ENCODE peak calls at places on chromosomes 16 and 17, in seven cellular contexts. P is upper lobe of left lung, K is transverse colon, H is spleen, E is breast epithelium, A is GM12878, X is endothelial cell of umbilical vein. G is an unnamed sample.

GRCh38 chr16:81652798-81653505 is 126.1 kb upstream of the PLCG2 start:
- DNase-seq in P (peak), K (peak), H (no peak), E (no peak), A (no peak), X (no peak), G (no peak)

GRCh38 chr16:19245326-19245925 is 40.1 kb upstream of the CLEC19A start:
- DNase-seq in P (no peak), K (peak), H (no peak), E (no peak), A (no peak), X (no peak), G (no peak)

GRCh38 chr17:54900457-54901229 is at the start of gene TOM1L1:
- DNase-seq in P (peak), K (peak), H (no peak), E (peak), A (no peak), X (no peak), G (no peak)

GRCh38 chr17:388087-388486 is 35.5 kb upstream of the RPH3AL start:
- DNase-seq in P (no peak), K (no peak), H (no peak), E (no peak), A (no peak), X (no peak), G (no peak)

GRCh38 chr17:63425478-63425877 is 20.6 kb downstream of the CYB561 start:
- DNase-seq in P (no peak), K (peak), H (peak), E (peak), A (peak), X (peak), G (peak)

GRCh38 chr17:83186226-83186625 is 106.8 kb downstream of the METRNL start:
- DNase-seq in P (peak), K (no peak), H (no peak), E (peak), A (no peak), X (peak), G (no peak)

GRCh38 chr17:55705847-55706246 is 16.8 kb downstream of the TMEM100 start:
- DNase-seq in P (no peak), K (no peak), H (no peak), E (no peak), A (peak), X (no peak), G (no peak)

GRCh38 chr17:7354262-7354781 is 634 bp upstream of the TMEM95 start:
- DNase-seq in P (no peak), K (peak), H (no peak), E (peak), A (no peak), X (no peak), G (no peak)

GRCh38 chr17:36647598-36647997 is 46.2 kb downstream of the MRM1 start:
- DNase-seq in P (peak), K (no peak), H (no peak), E (no peak), A (no peak), X (no peak), G (no peak)

GRCh38 chr16:64962786-64963185 is 159.1 kb downstream of the CDH11 start:
- DNase-seq in P (no peak), K (no peak), H (no peak), E (no peak), A (no peak), X (peak), G (no peak)

GRCh38 chr17:42891539-42892152 is 9.0 kb upstream of the G6PC1 start:
- DNase-seq in P (no peak), K (peak), H (no peak), E (no peak), A (no peak), X (no peak), G (no peak)

GRCh38 chr16:66874079-66874775 is 6.1 kb upstream of the PDP2 start:
- DNase-seq in P (no peak), K (no peak), H (no peak), E (no peak), A (no peak), X (no peak), G (no peak)

GRCh38 chr16:60641067-60641466 is 1395.2 kb downstream of the CDH8 start:
- DNase-seq in P (peak), K (no peak), H (no peak), E (no peak), A (no peak), X (no peak), G (no peak)

GRCh38 chr17:41800601-41801373 is 11.0 kb downstream of the P3H4 start:
- DNase-seq in P (peak), K (peak), H (no peak), E (peak), A (no peak), X (no peak), G (no peak)

GRCh38 chr17:12545877-12546513 is 119.7 kb upstream of the MYOCD start:
- DNase-seq in P (no peak), K (peak), H (no peak), E (no peak), A (no peak), X (peak), G (no peak)

GRCh38 chr16:25109643-25110042 is 1.9 kb upstream of the LCMT1 start:
- DNase-seq in P (no peak), K (peak), H (no peak), E (peak), A (no peak), X (peak), G (no peak)

GRCh38 chr16:1614226-1615102 is 2.3 kb downstream of the CRAMP1 start:
- DNase-seq in P (peak), K (peak), H (peak), E (no peak), A (no peak), X (peak), G (no peak)

DNA sequence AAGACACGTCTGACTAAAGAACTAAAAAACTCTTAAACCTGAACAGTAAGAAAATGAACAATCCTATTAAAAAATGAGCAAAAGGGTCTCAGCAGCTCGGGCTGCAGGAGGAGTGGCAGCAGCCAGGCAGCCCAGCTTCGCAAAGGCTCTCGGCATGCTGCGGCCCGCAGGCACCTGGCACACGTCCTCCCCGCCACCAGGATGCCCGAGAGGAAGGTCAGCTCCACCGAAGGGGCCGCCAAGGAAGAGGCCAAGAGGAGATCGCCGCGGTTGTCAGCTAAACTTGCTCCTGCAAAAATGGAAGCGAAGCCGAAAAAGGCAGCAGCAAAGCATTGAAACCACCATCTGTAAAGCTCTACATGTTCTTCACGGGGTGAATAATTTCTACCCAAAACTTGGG is 173.5 kb downstream of the BCAS3 start:
- DNase-seq in P (peak), K (no peak), H (no peak), E (no peak), A (no peak), X (no peak), G (no peak)
- TF ChIP-seq POLR2AphosphoS5 in P (no peak), K (no peak), H (no peak), E (no peak), A (no peak), X (no peak), G (no peak)

GRCh38 chr17:81035389-81036127 is 607 bp downstream of the BAIAP2 start:
- DNase-seq in P (peak), K (no peak), H (peak), E (no peak), A (no peak), X (peak), G (no peak)
- H3K27ac ChIP-seq in P (peak), K (peak), H (no peak), E (peak), A (no peak), X (peak), G (peak)

GRCh38 chr17:16106161-16106891 is 106.7 kb downstream of the TTC19 start:
- DNase-seq in P (no peak), K (no peak), H (no peak), E (no peak), A (no peak), X (peak), G (no peak)
- TF ChIP-seq POLR2AphosphoS5 in P (no peak), K (peak), H (no peak), E (no peak), A (no peak), X (no peak), G (no peak)

GRCh38 chr17:82031885-82032627 is 578 bp downstream of the RAC3 start:
- DNase-seq in P (peak), K (peak), H (no peak), E (no peak), A (no peak), X (no peak), G (no peak)
- H3K27ac ChIP-seq in P (no peak), K (no peak), H (no peak), E (peak), A (no peak), X (no peak), G (no peak)

GRCh38 chr17:17809527-17810373 is 27.0 kb downstream of the SREBF1 start:
- DNase-seq in P (peak), K (no peak), H (no peak), E (no peak), A (no peak), X (no peak), G (no peak)

GRCh38 chr17:17813055-17813724 is 23.6 kb downstream of the SREBF1 start:
- DNase-seq in P (peak), K (no peak), H (no peak), E (no peak), A (no peak), X (no peak), G (no peak)

GRCh38 chr17:17810374-17811248 is 26.2 kb downstream of the SREBF1 start:
- DNase-seq in P (peak), K (no peak), H (no peak), E (no peak), A (no peak), X (no peak), G (no peak)

GRCh38 chr17:17812211-17813054 is 24.4 kb downstream of the SREBF1 start:
- DNase-seq in P (peak), K (peak), H (peak), E (peak), A (no peak), X (peak), G (no peak)

GRCh38 chr17:17811381-17812210 is 25.2 kb downstream of the SREBF1 start:
- DNase-seq in P (no peak), K (no peak), H (no peak), E (no peak), A (no peak), X (peak), G (no peak)
- TF ChIP-seq POLR2AphosphoS5 in P (no peak), K (no peak), H (no peak), E (no peak), A (no peak), X (no peak), G (no peak)

GRCh38 chr16:53743149-53743566 is 39.2 kb downstream of the FTO start:
- DNase-seq in P (no peak), K (peak), H (no peak), E (no peak), A (no peak), X (peak), G (no peak)

GRCh38 chr16:53740476-53740875 is 36.5 kb downstream of the FTO start:
- DNase-seq in P (no peak), K (no peak), H (no peak), E (no peak), A (no peak), X (no peak), G (no peak)

GRCh38 chr16:53740933-53741531 is 37.1 kb downstream of the FTO start:
- DNase-seq in P (no peak), K (no peak), H (no peak), E (no peak), A (no peak), X (no peak), G (no peak)

GRCh38 chr16:53744449-53744848 is 40.5 kb downstream of the FTO start:
- DNase-seq in P (no peak), K (no peak), H (peak), E (no peak), A (no peak), X (no peak), G (no peak)

DNA sequence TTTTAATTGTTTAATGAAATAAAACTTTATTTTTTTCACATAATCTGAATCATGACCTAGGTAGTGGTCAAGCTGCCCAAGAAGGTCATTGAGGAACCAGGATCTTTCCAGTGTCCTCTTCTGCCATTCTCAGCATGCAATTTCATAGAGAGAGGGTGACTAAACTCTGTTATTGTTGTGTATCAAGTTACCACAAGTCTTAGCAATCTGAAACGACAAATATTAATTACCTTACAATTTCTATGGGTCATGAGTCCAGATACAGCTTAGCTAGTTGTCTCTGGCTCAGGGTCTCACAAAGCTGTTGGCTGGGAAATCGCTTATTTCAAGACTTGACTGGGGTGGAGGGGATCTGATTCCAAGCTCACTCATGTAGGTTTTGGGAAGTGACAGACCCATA is 37.6 kb downstream of the FTO start:
- DNase-seq in P (no peak), K (no peak), H (no peak), E (no peak), A (no peak), X (no peak), G (no peak)
- H3K27ac ChIP-seq in P (no peak), K (no peak), H (no peak), E (no peak), A (no peak), X (no peak), G (no peak)

DNA sequence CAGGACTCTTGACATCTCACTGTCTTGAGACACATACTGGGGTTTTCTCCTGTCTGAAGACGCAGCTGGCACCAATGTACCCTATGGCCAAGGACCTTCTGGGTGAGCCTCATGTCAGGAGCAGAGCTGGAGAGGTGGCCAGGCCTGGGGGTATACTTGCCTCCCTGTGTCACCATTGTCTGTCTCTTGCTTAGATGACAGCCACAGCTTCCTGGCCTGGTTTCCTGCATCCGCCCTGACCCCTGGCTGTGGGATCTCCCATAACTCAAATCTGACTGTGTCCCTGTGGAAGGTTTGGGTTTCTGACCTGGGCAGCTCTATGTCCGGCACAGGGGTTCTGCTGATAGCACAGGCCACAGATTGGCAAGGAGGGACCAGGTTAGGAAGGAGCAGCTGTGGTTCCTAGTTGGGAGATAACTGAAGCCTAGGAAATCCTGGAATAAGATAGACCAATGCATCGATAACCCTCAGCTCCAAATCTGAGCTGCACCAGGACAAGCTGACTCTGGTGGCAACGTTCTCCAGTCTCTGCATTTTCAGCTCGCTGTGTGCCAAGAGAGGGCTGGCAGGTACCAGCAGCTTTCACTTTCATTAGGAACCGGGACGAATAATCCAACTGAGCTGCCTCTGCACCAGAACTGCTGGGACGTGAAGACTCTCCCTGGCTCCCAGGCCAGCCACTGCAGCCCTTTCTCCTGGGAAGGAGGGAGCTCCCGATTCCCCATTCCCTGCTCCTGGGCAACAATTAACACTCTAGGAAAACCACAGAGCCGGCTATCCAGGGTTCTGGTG is 5.0 kb downstream of the DEXI start:
- DNase-seq in P (no peak), K (no peak), H (peak), E (no peak), A (no peak), X (no peak), G (no peak)
- TF ChIP-seq POLR2AphosphoS5 in P (no peak), K (no peak), H (peak), E (no peak), A (peak), X (no peak), G (no peak)

DNA sequence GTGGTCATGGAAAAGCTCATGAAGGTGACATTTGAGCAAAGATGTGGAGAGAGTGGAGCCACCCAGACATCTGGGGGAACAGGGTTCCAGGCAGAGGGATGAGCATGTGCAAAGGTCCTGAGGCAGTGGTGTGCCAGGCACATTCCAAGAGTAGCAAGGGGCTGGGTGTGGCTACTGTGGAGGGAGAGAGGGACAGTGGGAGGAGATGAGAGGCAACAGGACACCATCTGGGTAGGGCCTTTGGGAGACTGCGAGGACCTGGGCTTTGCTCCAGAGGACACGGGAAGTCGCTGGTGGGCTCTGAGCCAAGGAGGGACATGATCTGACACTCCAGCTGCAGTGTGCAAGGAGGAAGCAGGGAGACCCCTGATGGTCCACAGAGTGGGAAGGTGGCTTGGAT is 56.8 kb upstream of the MED9 start:
- DNase-seq in P (no peak), K (no peak), H (no peak), E (no peak), A (no peak), X (no peak), G (no peak)
- H3K27ac ChIP-seq in P (no peak), K (no peak), H (peak), E (peak), A (no peak), X (no peak), G (no peak)

G was measured in vagina.